ENCODE peak calls at places on chromosome 15, in nine cellular contexts. P is GM12878, E is fibroblast of mammary gland, R is H9, U is IMR-90, O is choroid plexus epithelial cell, K is WTC11, Z is neural progenitor cell, B is left ventricle myocardium inferior. X is an unnamed sample.

GRCh38 chr15:80693682-80694623 is 1.2 kb upstream of the ABHD17C start:
- DNase-seq in P (no peak), E (peak), R (no peak), U (peak), O (peak), K (no peak), Z (no peak), B (no peak), X (no peak)

GRCh38 chr15:78353093-78353492 is 12.9 kb downstream of the CRABP1 start:
- DNase-seq in P (peak), E (peak), R (no peak), U (peak), O (peak), K (no peak), Z (no peak), B (no peak), X (no peak)

GRCh38 chr15:62889734-62890505 is 152.6 kb upstream of the TPM1 start:
- DNase-seq in P (no peak), E (peak), R (no peak), U (peak), O (peak), K (no peak), Z (no peak), B (no peak), X (peak)

GRCh38 chr15:67195305-67195704 is 59.2 kb downstream of the AAGAB start:
- DNase-seq in P (no peak), E (no peak), R (no peak), U (no peak), O (peak), K (no peak), Z (no peak), B (no peak), X (no peak)

GRCh38 chr15:65211157-65211982 is at the start of gene CILP:
- DNase-seq in P (no peak), E (peak), R (no peak), U (peak), O (peak), K (no peak), Z (peak), B (peak), X (peak)

GRCh38 chr15:100131321-100132224 is 210.2 kb downstream of the ADAMTS17 start:
- DNase-seq in P (no peak), E (no peak), R (peak), U (peak), O (peak), K (peak), Z (peak), B (peak), X (peak)

GRCh38 chr15:99187886-99188285 is 61.5 kb downstream of the TTC23 start:
- DNase-seq in P (no peak), E (peak), R (no peak), U (no peak), O (no peak), K (no peak), Z (no peak), B (no peak), X (no peak)

GRCh38 chr15:77656294-77656693 is 23.6 kb upstream of the LINGO1 start:
- DNase-seq in P (no peak), E (no peak), R (no peak), U (no peak), O (no peak), K (no peak), Z (no peak), B (no peak), X (no peak)

GRCh38 chr15:39273805-39274411 is 307.0 kb upstream of the THBS1 start:
- DNase-seq in P (no peak), E (no peak), R (no peak), U (peak), O (no peak), K (no peak), Z (no peak), B (no peak), X (peak)

GRCh38 chr15:80989110-80989517 is 505 bp downstream of the MESD start:
- DNase-seq in P (no peak), E (no peak), R (no peak), U (no peak), O (no peak), K (no peak), Z (peak), B (no peak), X (no peak)

GRCh38 chr15:87369269-87369668 is 887.3 kb downstream of the NTRK3 start:
- DNase-seq in P (no peak), E (peak), R (no peak), U (peak), O (peak), K (no peak), Z (no peak), B (no peak), X (peak)

GRCh38 chr15:85788796-85789495 is 5.8 kb downstream of the KLHL25 start:
- DNase-seq in P (no peak), E (no peak), R (no peak), U (no peak), O (no peak), K (peak), Z (no peak), B (no peak), X (no peak)

GRCh38 chr15:73886717-73887345 is 13.5 kb downstream of the TBC1D21 start:
- DNase-seq in P (no peak), E (no peak), R (no peak), U (no peak), O (no peak), K (no peak), Z (no peak), B (no peak), X (no peak)

GRCh38 chr15:74958320-74958907 is 1.8 kb upstream of the RPP25 start:
- DNase-seq in P (no peak), E (peak), R (peak), U (no peak), O (no peak), K (peak), Z (peak), B (peak), X (no peak)

GRCh38 chr15:39135989-39136388 is 444.9 kb upstream of the THBS1 start:
- DNase-seq in P (no peak), E (peak), R (no peak), U (peak), O (peak), K (no peak), Z (no peak), B (no peak), X (peak)

GRCh38 chr15:29698030-29698701 is 124.1 kb downstream of the TJP1 start:
- DNase-seq in P (no peak), E (peak), R (no peak), U (peak), O (peak), K (no peak), Z (no peak), B (no peak), X (peak)

GRCh38 chr15:68612979-68613740 is 34.4 kb downstream of the CORO2B start:
- DNase-seq in P (no peak), E (peak), R (no peak), U (peak), O (peak), K (no peak), Z (peak), B (no peak), X (no peak)

GRCh38 chr15:76065267-76065666 is 5.5 kb downstream of the TMEM266 start:
- DNase-seq in P (no peak), E (no peak), R (no peak), U (no peak), O (no peak), K (no peak), Z (no peak), B (no peak), X (no peak)

GRCh38 chr15:77589839-77590238 is 42.9 kb downstream of the LINGO1 start:
- DNase-seq in P (no peak), E (no peak), R (no peak), U (no peak), O (no peak), K (no peak), Z (no peak), B (no peak), X (no peak)

GRCh38 chr15:77821188-77821958 is 188.7 kb upstream of the LINGO1 start:
- DNase-seq in P (no peak), E (peak), R (peak), U (peak), O (peak), K (peak), Z (peak), B (peak), X (peak)

GRCh38 chr15:69319384-69320375 is 21.0 kb downstream of the PAQR5 start:
- DNase-seq in P (no peak), E (no peak), R (no peak), U (no peak), O (no peak), K (no peak), Z (no peak), B (no peak), X (no peak)

GRCh38 chr15:74906193-74906449 is 530 bp downstream of the FAM219B start:
- DNase-seq in P (no peak), E (no peak), R (peak), U (no peak), O (no peak), K (no peak), Z (peak), B (no peak), X (peak)

GRCh38 chr15:31245135-31245689 is 81.4 kb upstream of the KLF13 start:
- DNase-seq in P (no peak), E (no peak), R (no peak), U (no peak), O (no peak), K (no peak), Z (no peak), B (no peak), X (no peak)

GRCh38 chr15:69592954-69593353 is 140.3 kb downstream of the RPLP1 start:
- DNase-seq in P (no peak), E (no peak), R (no peak), U (no peak), O (no peak), K (no peak), Z (no peak), B (no peak), X (no peak)

GRCh38 chr15:63439536-63440264 is 58.1 kb upstream of the CA12 start:
- DNase-seq in P (no peak), E (peak), R (no peak), U (peak), O (no peak), K (no peak), Z (no peak), B (no peak), X (no peak)

GRCh38 chr15:25789616-25790002 is 73.5 kb downstream of the ATP10A start:
- DNase-seq in P (no peak), E (no peak), R (no peak), U (no peak), O (no peak), K (no peak), Z (no peak), B (no peak), X (no peak)

GRCh38 chr15:59199775-59200465 is 6.7 kb upstream of the LDHAL6B start:
- DNase-seq in P (no peak), E (peak), R (no peak), U (peak), O (peak), K (no peak), Z (no peak), B (no peak), X (peak)

GRCh38 chr15:70257573-70258220 is 160.0 kb upstream of the TLE3 start:
- DNase-seq in P (no peak), E (no peak), R (no peak), U (no peak), O (no peak), K (no peak), Z (no peak), B (no peak), X (no peak)

GRCh38 chr15:96160269-96160668 is 170.2 kb upstream of the NR2F2 start:
- DNase-seq in P (no peak), E (peak), R (no peak), U (peak), O (peak), K (no peak), Z (no peak), B (peak), X (peak)

GRCh38 chr15:70430029-70430428 is 332.3 kb upstream of the TLE3 start:
- DNase-seq in P (no peak), E (peak), R (no peak), U (peak), O (peak), K (no peak), Z (no peak), B (no peak), X (peak)

DNA sequence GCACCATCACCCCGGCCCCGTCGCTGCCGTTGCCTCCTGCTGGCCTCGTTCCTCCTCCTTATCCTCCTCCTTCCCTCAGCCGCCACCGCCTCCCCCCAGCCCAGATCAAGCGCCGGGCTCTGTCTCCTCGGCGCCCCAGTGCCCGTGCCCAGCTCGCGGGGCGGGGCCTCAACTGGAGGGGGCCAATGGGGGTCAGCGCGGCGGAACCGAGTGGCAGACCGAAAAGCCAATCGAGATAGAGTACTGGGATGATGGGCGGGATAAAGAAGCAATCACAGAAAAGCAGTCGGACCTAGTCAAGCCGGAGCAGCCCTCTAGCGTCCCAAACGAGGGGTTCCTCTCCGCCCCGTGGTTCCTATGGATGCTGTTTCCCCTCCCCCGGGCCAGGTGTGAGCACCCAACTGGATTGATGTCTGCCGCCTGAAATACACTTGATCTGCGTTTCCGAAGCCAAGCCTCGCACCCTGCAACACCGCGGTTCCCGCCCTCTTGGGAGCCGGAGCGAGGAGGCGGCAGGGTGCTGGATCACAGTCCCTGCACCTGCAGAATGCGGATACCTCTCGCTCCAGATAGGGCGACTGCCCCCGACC is at the start of gene FRMD5:
- DNase-seq in P (peak), E (peak), R (peak), U (peak), O (peak), K (peak), Z (peak), B (peak), X (peak)
- TF ChIP-seq CTCF in P (no peak), E (peak), R (peak), U (peak), O (peak), K (no peak), Z (peak), B (peak), X (peak)

DNA sequence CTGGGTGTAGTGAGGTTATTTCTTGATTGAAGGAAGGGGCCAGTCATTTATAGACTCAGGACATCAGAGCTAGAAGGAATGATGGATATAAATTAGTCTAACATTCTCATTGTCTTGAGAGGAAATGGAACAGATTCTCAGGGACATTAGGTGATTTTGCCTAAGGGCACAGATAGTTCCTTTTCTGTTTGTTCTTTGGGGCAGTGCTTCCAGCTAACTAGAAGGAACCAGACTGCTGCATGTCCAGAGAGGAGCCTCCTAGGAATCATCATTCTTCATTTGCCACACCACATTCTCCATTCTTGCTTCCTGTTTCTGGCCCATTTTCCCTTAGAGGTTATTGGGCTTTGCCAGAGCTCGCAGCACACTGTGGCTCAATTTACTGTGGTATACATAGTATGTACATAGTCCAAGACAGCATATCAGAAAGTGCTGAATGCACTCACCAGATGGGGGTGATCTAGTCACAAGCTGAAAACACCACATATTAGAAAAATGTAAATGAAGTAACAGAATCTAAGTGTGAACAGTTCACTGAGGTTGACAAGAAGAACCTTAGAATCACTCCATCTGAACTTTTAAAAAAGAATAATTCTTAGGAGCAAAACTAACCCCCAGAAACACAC is 62.7 kb upstream of the MYZAP start:
- DNase-seq in P (no peak), E (no peak), R (no peak), U (no peak), O (no peak), K (no peak), Z (no peak), B (no peak), X (no peak)
- TF ChIP-seq CTCF in P (no peak), E (no peak), R (no peak), U (no peak), O (peak), K (no peak), Z (no peak), B (no peak), X (no peak)

GRCh38 chr15:57943766-57944165 is 121.7 kb downstream of the ALDH1A2 start:
- DNase-seq in P (no peak), E (no peak), R (no peak), U (no peak), O (no peak), K (no peak), Z (no peak), B (no peak), X (no peak)
- TF ChIP-seq CTCF in P (no peak), E (no peak), R (peak), U (no peak), O (no peak), K (no peak), Z (peak), B (no peak), X (no peak)

DNA sequence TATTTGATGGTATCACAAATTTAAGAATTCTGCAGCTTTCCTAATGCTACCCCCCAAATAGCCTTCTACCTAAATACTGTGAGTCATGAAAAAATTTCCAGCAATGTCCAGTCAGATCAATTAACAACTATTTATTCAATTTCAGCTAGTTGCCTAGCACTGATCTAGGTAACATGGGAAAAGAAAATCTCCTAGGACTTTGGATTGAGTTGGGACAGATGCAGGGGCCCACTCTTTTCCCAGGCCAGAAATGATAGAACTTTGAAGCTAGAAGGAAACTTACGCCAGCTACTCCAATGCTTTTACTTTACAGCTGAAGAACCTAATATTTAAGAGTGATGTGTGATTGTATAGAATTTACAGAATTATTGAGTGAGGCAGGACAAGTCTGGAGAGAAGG is 196.3 kb downstream of the FMN1 start:
- DNase-seq in P (no peak), E (no peak), R (no peak), U (no peak), O (no peak), K (no peak), Z (no peak), B (no peak), X (no peak)
- TF ChIP-seq CTCF in P (no peak), E (no peak), R (no peak), U (no peak), O (no peak), K (no peak), Z (no peak), B (no peak), X (no peak)

DNA sequence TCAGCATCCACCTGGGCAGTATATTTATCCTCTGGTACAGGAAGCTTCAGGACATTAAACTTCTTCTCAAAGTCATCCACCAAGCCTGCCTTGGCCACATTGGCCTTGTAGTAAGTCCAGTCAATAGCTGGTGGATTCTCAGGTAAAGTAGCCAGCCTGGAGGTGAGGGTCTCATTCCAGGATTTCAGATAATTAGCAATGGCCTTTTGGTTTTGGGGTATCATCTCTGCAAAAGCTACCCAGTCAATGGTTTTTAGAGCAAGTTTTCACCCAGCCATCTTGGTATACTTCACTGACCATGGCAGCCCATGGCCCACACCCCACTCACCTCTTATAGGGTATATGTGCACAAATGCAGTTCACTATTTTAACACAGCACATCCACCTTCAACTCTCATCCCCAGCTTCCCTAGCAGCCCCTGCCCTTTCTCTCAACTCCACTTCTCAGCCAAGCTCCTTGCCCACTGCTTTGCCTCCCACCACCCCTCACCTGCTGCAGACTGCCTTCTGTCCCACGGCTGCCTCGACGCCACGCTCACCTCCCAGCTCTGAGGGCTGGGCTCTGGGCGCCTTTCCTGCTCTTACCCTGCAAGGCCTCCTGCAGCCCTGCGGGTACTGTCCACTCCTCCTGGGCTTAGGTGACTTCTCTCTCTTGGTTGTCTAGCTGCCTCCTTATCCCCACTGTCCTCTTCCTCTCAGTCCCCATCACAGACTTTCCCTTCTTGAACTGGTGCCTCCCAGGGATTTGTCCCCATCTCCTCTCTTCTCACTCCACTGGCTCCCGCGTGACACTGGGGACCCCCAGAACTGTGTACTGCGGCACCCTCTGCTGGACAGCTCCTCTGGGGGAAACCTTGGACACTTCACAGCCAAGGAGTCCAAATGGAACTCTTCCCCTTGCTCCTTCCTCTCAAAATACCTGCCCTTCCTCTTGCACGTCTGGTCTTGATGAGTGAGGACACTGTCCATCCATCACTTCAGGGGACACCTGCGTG is 1.7 kb upstream of the TGM5 start:
- DNase-seq in P (no peak), E (no peak), R (peak), U (no peak), O (peak), K (peak), Z (peak), B (no peak), X (no peak)
- TF ChIP-seq CTCF in P (peak), E (peak), R (peak), U (peak), O (peak), K (no peak), Z (peak), B (no peak), X (peak)

X was measured in fibroblast of pulmonary artery.